ENCODE peak calls at places on chromosomes 6 and 20, in seven cellular contexts. One of them, this sample, is unnamed.

GRCh38 chr6:139647001-139647400 is 272.6 kb upstream of the CITED2 start:
- DNase-seq in GM23338: no peak
- DNase-seq in brain microvascular endothelial cell: no peak
- DNase-seq in epithelial cell of esophagus: no peak
- DNase-seq in fibroblast of pulmonary artery: peak; percentile 28
- DNase-seq in HCT116: no peak
- DNase-seq in cardiac fibroblast: peak; percentile 49
- DNase-seq in this sample: no peak

GRCh38 chr20:25310921-25311728 is 63.2 kb downstream of the PYGB start:
- DNase-seq in GM23338: no peak
- DNase-seq in fibroblast of pulmonary artery: peak; percentile 50
- DNase-seq in cardiac fibroblast: peak; percentile 63
- DNase-seq in HCT116: no peak
- DNase-seq in epithelial cell of esophagus: peak; percentile 19
- DNase-seq in brain microvascular endothelial cell: peak; percentile 69
- DNase-seq in this sample: peak; percentile 67

GRCh38 chr6:98839788-98840361 is 5.5 kb downstream of the POU3F2 start:
- DNase-seq in GM23338: peak; percentile 60
- DNase-seq in HCT116: no peak
- DNase-seq in cardiac fibroblast: peak; percentile 15
- DNase-seq in epithelial cell of esophagus: no peak
- DNase-seq in fibroblast of pulmonary artery: peak; percentile 33
- DNase-seq in brain microvascular endothelial cell: no peak
- DNase-seq in this sample: peak; percentile 58

GRCh38 chr6:133610271-133610840 is 278.6 kb upstream of the TCF21 start:
- DNase-seq in brain microvascular endothelial cell: peak; percentile 48
- DNase-seq in fibroblast of pulmonary artery: peak; percentile 55
- DNase-seq in HCT116: no peak
- DNase-seq in cardiac fibroblast: peak; percentile 44
- DNase-seq in epithelial cell of esophagus: peak; percentile 33
- DNase-seq in GM23338: no peak
- DNase-seq in this sample: peak; percentile 54

GRCh38 chr6:36350681-36351091 is 14.0 kb upstream of the BNIP5 start:
- DNase-seq in brain microvascular endothelial cell: peak; percentile 98
- DNase-seq in HCT116: no peak
- DNase-seq in GM23338: no peak
- DNase-seq in epithelial cell of esophagus: no peak
- DNase-seq in fibroblast of pulmonary artery: peak; percentile 97
- DNase-seq in cardiac fibroblast: peak; percentile 98
- DNase-seq in this sample: peak; percentile 87

GRCh38 chr6:37435373-37435772 is 2.4 kb downstream of the CMTR1 start:
- DNase-seq in HCT116: no peak
- DNase-seq in brain microvascular endothelial cell: no peak
- DNase-seq in epithelial cell of esophagus: no peak
- DNase-seq in fibroblast of pulmonary artery: no peak
- DNase-seq in cardiac fibroblast: no peak
- DNase-seq in GM23338: no peak
- DNase-seq in this sample: no peak

GRCh38 chr6:130020892-130021483 is 2.6 kb downstream of the L3MBTL3 start:
- DNase-seq in fibroblast of pulmonary artery: peak; percentile 97
- DNase-seq in epithelial cell of esophagus: peak; percentile 91
- DNase-seq in GM23338: peak; percentile 93
- DNase-seq in HCT116: peak; percentile 85
- DNase-seq in brain microvascular endothelial cell: peak; percentile 92
- DNase-seq in cardiac fibroblast: peak; percentile 95
- DNase-seq in this sample: peak; percentile 91

GRCh38 chr6:21023210-21023609 is 489.0 kb downstream of the CDKAL1 start:
- DNase-seq in epithelial cell of esophagus: peak; percentile 34
- DNase-seq in GM23338: no peak
- DNase-seq in fibroblast of pulmonary artery: no peak
- DNase-seq in HCT116: no peak
- DNase-seq in brain microvascular endothelial cell: no peak
- DNase-seq in cardiac fibroblast: no peak
- DNase-seq in this sample: no peak

GRCh38 chr6:122810189-122810588 is 21.1 kb downstream of the SMPDL3A start:
- DNase-seq in fibroblast of pulmonary artery: no peak
- DNase-seq in brain microvascular endothelial cell: no peak
- DNase-seq in HCT116: no peak
- DNase-seq in cardiac fibroblast: no peak
- DNase-seq in GM23338: no peak
- DNase-seq in epithelial cell of esophagus: no peak
- DNase-seq in this sample: no peak

GRCh38 chr6:106094261-106094963 is 8.3 kb downstream of the PRDM1 start:
- DNase-seq in cardiac fibroblast: no peak
- DNase-seq in brain microvascular endothelial cell: no peak
- DNase-seq in fibroblast of pulmonary artery: no peak
- DNase-seq in GM23338: no peak
- DNase-seq in epithelial cell of esophagus: no peak
- DNase-seq in HCT116: no peak
- DNase-seq in this sample: peak; percentile 22

GRCh38 chr20:61560361-61560853 is 308.3 kb downstream of the CDH4 start:
- DNase-seq in epithelial cell of esophagus: peak; percentile 14
- DNase-seq in fibroblast of pulmonary artery: no peak
- DNase-seq in cardiac fibroblast: peak; percentile 1
- DNase-seq in GM23338: peak; percentile 80
- DNase-seq in HCT116: no peak
- DNase-seq in brain microvascular endothelial cell: no peak
- DNase-seq in this sample: peak; percentile 52

GRCh38 chr6:114344216-114344970 is 1.6 kb upstream of the HS3ST5 start:
- DNase-seq in HCT116: no peak
- DNase-seq in brain microvascular endothelial cell: no peak
- DNase-seq in GM23338: no peak
- DNase-seq in epithelial cell of esophagus: no peak
- DNase-seq in fibroblast of pulmonary artery: no peak
- DNase-seq in cardiac fibroblast: no peak
- DNase-seq in this sample: no peak

GRCh38 chr6:114344971-114345274 is 2.1 kb upstream of the HS3ST5 start:
- DNase-seq in HCT116: no peak
- DNase-seq in brain microvascular endothelial cell: no peak
- DNase-seq in cardiac fibroblast: no peak
- DNase-seq in fibroblast of pulmonary artery: no peak
- DNase-seq in epithelial cell of esophagus: no peak
- DNase-seq in GM23338: no peak
- DNase-seq in this sample: no peak

GRCh38 chr6:114342086-114342825 is 567 bp downstream of the HS3ST5 start:
- DNase-seq in GM23338: peak; percentile 66
- DNase-seq in HCT116: no peak
- DNase-seq in fibroblast of pulmonary artery: no peak
- DNase-seq in brain microvascular endothelial cell: no peak
- DNase-seq in epithelial cell of esophagus: peak; percentile 7
- DNase-seq in cardiac fibroblast: no peak
- DNase-seq in this sample: no peak

GRCh38 chr6:114342826-114343781 is at the start of gene HS3ST5:
- DNase-seq in epithelial cell of esophagus: peak; percentile 6
- DNase-seq in cardiac fibroblast: peak; percentile 13
- DNase-seq in brain microvascular endothelial cell: peak; percentile 5
- DNase-seq in GM23338: peak; percentile 91
- DNase-seq in HCT116: peak; percentile 6
- DNase-seq in fibroblast of pulmonary artery: peak; percentile 8
- DNase-seq in this sample: no peak

GRCh38 chr6:114343782-114344144 is 940 bp upstream of the HS3ST5 start:
- DNase-seq in cardiac fibroblast: no peak
- DNase-seq in brain microvascular endothelial cell: no peak
- DNase-seq in HCT116: no peak
- DNase-seq in fibroblast of pulmonary artery: no peak
- DNase-seq in epithelial cell of esophagus: no peak
- DNase-seq in GM23338: no peak
- DNase-seq in this sample: no peak
- TF ChIP-seq CTCF in cardiac fibroblast: no peak
- TF ChIP-seq CTCF in brain microvascular endothelial cell: no peak
- TF ChIP-seq CTCF in HCT116: no peak
- TF ChIP-seq CTCF in fibroblast of pulmonary artery: no peak
- TF ChIP-seq CTCF in epithelial cell of esophagus: no peak
- TF ChIP-seq CTCF in GM23338: no peak
- TF ChIP-seq CTCF in this sample: no peak

GRCh38 chr6:155398701-155399061 is 57.0 kb downstream of the NOX3 start:
- DNase-seq in epithelial cell of esophagus: no peak
- DNase-seq in fibroblast of pulmonary artery: no peak
- DNase-seq in GM23338: no peak
- DNase-seq in cardiac fibroblast: no peak
- DNase-seq in brain microvascular endothelial cell: no peak
- DNase-seq in HCT116: no peak
- DNase-seq in this sample: no peak

GRCh38 chr6:155397172-155397705 is 58.4 kb downstream of the NOX3 start:
- DNase-seq in GM23338: no peak
- DNase-seq in fibroblast of pulmonary artery: no peak
- DNase-seq in brain microvascular endothelial cell: no peak
- DNase-seq in HCT116: no peak
- DNase-seq in cardiac fibroblast: no peak
- DNase-seq in epithelial cell of esophagus: no peak
- DNase-seq in this sample: no peak

GRCh38 chr6:155398221-155398620 is 57.4 kb downstream of the NOX3 start:
- DNase-seq in brain microvascular endothelial cell: no peak
- DNase-seq in GM23338: no peak
- DNase-seq in epithelial cell of esophagus: no peak
- DNase-seq in cardiac fibroblast: no peak
- DNase-seq in HCT116: no peak
- DNase-seq in fibroblast of pulmonary artery: no peak
- DNase-seq in this sample: no peak

GRCh38 chr6:155395339-155395738 is 60.3 kb downstream of the NOX3 start:
- DNase-seq in fibroblast of pulmonary artery: no peak
- DNase-seq in HCT116: no peak
- DNase-seq in cardiac fibroblast: no peak
- DNase-seq in epithelial cell of esophagus: no peak
- DNase-seq in brain microvascular endothelial cell: no peak
- DNase-seq in GM23338: no peak
- DNase-seq in this sample: no peak

DNA sequence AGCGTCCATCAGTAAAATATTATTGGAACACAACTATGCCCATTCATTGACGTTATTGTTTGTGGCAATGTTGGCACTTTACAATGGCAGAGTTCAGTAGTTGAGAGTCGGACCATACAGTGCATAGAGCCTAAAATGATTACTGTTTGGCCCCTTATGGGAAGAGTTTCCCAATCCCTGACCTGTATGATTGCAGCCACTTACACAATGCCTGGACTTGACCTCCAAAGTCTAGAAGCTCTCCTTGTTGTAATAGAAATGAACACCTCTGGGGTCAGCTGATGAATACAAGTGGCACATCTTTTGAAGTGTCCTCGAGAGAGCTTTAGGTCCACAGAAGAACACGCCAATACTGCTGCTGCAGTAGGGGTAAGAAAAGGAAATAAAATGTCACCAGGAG is 59.0 kb downstream of the NOX3 start:
- DNase-seq in HCT116: no peak
- DNase-seq in fibroblast of pulmonary artery: no peak
- DNase-seq in GM23338: no peak
- DNase-seq in epithelial cell of esophagus: no peak
- DNase-seq in brain microvascular endothelial cell: no peak
- DNase-seq in cardiac fibroblast: no peak
- DNase-seq in this sample: no peak
- H3K4me3 ChIP-seq in HCT116: no peak overlapping the region
- H3K4me3 ChIP-seq in fibroblast of pulmonary artery: no peak overlapping the region
- H3K4me3 ChIP-seq in GM23338: no peak overlapping the region
- H3K4me3 ChIP-seq in epithelial cell of esophagus: no peak overlapping the region
- H3K4me3 ChIP-seq in brain microvascular endothelial cell: no peak overlapping the region
- H3K4me3 ChIP-seq in cardiac fibroblast: no peak overlapping the region
- H3K4me3 ChIP-seq in this sample: no peak overlapping the region

DNA sequence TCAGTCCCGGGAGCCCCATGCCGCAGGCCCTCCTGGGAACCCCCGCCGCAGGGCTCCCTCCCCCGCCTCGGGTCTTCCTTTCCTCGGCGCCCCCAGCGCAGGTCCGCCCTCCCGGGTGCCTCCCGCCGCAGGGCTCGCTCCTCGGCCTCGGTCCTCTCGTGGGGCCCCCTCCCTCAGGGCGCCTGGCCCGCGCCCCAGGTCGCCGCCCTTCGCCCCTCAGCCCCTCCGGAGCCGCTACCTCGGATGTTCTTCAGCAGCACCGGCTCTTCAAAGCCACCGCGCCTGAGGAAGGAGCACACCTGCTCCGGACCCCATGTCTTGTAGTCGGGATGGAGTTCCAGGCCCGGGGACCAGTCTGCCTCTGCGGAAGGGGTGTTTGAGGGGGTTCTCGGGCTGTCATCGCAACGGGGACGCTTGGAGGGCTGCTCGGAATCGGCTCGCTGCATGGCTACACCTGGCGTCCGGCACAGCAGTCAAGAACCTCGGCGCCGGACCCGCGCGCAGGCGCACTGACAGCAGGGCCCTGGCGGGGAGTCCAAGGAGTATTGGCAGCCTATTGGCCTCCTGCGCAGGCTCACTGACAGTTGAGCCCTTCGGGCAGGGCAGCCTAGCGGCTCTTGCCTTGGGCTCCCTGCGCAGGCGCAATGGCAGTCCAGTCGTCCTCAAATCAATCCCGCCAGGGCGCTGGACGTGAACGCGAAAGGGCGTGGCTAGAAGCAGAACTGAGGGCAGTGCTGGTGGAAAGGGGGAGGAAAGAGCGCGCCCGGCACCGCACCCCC is at the start of gene SAMHD1:
- DNase-seq in brain microvascular endothelial cell: peak; percentile 95
- DNase-seq in epithelial cell of esophagus: peak; percentile 89
- DNase-seq in cardiac fibroblast: peak; percentile 99
- DNase-seq in HCT116: peak; percentile 96
- DNase-seq in fibroblast of pulmonary artery: peak; percentile 98
- DNase-seq in GM23338: peak; percentile 98
- DNase-seq in this sample: peak; percentile 97
- TF ChIP-seq CTCF in brain microvascular endothelial cell: peak; percentile 12
- TF ChIP-seq CTCF in epithelial cell of esophagus: no peak
- TF ChIP-seq CTCF in cardiac fibroblast: peak; percentile 4
- TF ChIP-seq CTCF in HCT116: no peak
- TF ChIP-seq CTCF in fibroblast of pulmonary artery: no peak
- TF ChIP-seq CTCF in GM23338: no peak
- TF ChIP-seq CTCF in this sample: no peak

GRCh38 chr6:148508401-148509151 is 165.9 kb downstream of the SASH1 start:
- DNase-seq in GM23338: peak; percentile 51
- DNase-seq in epithelial cell of esophagus: peak; percentile 49
- DNase-seq in fibroblast of pulmonary artery: peak; percentile 70
- DNase-seq in cardiac fibroblast: peak; percentile 75
- DNase-seq in HCT116: no peak
- DNase-seq in brain microvascular endothelial cell: no peak
- DNase-seq in this sample: peak; percentile 81

GRCh38 chr6:148513145-148514071 is 170.8 kb downstream of the SASH1 start:
- DNase-seq in GM23338: peak; percentile 36
- DNase-seq in fibroblast of pulmonary artery: peak; percentile 60
- DNase-seq in HCT116: no peak
- DNase-seq in epithelial cell of esophagus: no peak
- DNase-seq in cardiac fibroblast: peak; percentile 85
- DNase-seq in brain microvascular endothelial cell: no peak
- DNase-seq in this sample: no peak

GRCh38 chr6:148507774-148508173 is 165.1 kb downstream of the SASH1 start:
- DNase-seq in GM23338: no peak
- DNase-seq in epithelial cell of esophagus: no peak
- DNase-seq in fibroblast of pulmonary artery: peak; percentile 55
- DNase-seq in cardiac fibroblast: peak; percentile 62
- DNase-seq in HCT116: no peak
- DNase-seq in brain microvascular endothelial cell: no peak
- DNase-seq in this sample: peak; percentile 59

GRCh38 chr6:148509789-148510581 is 167.3 kb downstream of the SASH1 start:
- DNase-seq in brain microvascular endothelial cell: peak; percentile 89
- DNase-seq in cardiac fibroblast: peak; percentile 98
- DNase-seq in fibroblast of pulmonary artery: peak; percentile 97
- DNase-seq in HCT116: no peak
- DNase-seq in epithelial cell of esophagus: peak; percentile 68
- DNase-seq in GM23338: no peak
- DNase-seq in this sample: peak; percentile 98

DNA sequence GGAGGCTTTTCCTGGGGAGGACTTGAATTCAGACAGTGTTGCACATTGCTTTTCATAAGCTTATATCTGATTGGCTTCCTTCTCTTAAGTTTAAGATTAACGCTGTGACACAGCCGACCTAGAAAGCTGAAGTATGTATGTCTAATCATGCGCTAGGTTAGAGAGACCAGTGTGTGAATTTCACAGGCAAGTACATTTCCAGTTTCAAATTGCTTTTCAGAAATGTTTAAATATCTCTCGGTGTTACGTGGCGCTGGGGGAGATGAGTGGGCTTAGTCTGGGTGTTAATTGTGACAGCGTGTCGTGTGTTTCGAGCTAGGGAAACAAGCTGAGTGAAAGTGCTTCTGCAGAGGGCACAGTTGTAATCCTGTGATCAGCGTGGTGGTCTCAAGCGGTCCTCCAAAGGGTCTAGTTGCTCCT is 166.5 kb downstream of the SASH1 start:
- DNase-seq in cardiac fibroblast: peak; percentile 55
- DNase-seq in fibroblast of pulmonary artery: peak; percentile 71
- DNase-seq in GM23338: no peak
- DNase-seq in brain microvascular endothelial cell: no peak
- DNase-seq in epithelial cell of esophagus: no peak
- DNase-seq in HCT116: no peak
- DNase-seq in this sample: peak; percentile 69
- H3K4me3 ChIP-seq in cardiac fibroblast: peak overlapping the region; percentile 59
- H3K4me3 ChIP-seq in fibroblast of pulmonary artery: peak overlapping the region; percentile 45
- H3K4me3 ChIP-seq in GM23338: no peak overlapping the region
- H3K4me3 ChIP-seq in brain microvascular endothelial cell: peak overlapping the region; percentile 57
- H3K4me3 ChIP-seq in epithelial cell of esophagus: no peak overlapping the region
- H3K4me3 ChIP-seq in HCT116: no peak overlapping the region
- H3K4me3 ChIP-seq in this sample: peak overlapping the region; percentile 62

This sample was measured in astrocyte of the spinal cord.